ENCODE peak calls at places on chromosomes 6 and 20, in nine cellular contexts. Q is activated T-helper 17 cell treated with anti-CD3 and anti-CD28 coated beads, Interleukin-2, amount 50 U/mL, for 72 hours; Y is body of pancreas; R is left ventricle myocardium superior; D is mucosa of descending colon; E is right lobe of liver; L is psoas muscle; J is HCT116; Z is memory B cell. V is an unnamed sample.

GRCh38 chr6:99016355-99016754 is 68.6 kb upstream of the FBXL4 start:
- ATAC-seq in Q (peak), Y (no peak), R (no peak), D (no peak), E (no peak), L (no peak), J (no peak), Z (no peak), V (no peak)

GRCh38 chr20:18090477-18090876 is 32.8 kb upstream of the OVOL2 start:
- ATAC-seq in Q (no peak), Y (no peak), R (no peak), D (no peak), E (no peak), L (no peak), J (no peak), Z (no peak), V (no peak)

GRCh38 chr20:50027611-50028105 is 44.9 kb downstream of the SNAI1 start:
- ATAC-seq in Q (no peak), Y (peak), R (peak), D (peak), E (peak), L (peak), J (peak), Z (no peak), V (peak)

GRCh38 chr6:90860822-90861601 is 274.1 kb upstream of the MAP3K7 start:
- ATAC-seq in Q (no peak), Y (no peak), R (no peak), D (peak), E (no peak), L (no peak), J (peak), Z (no peak), V (no peak)

GRCh38 chr6:123417411-123417810 is 219.3 kb downstream of the TRDN start:
- ATAC-seq in Q (no peak), Y (no peak), R (no peak), D (no peak), E (no peak), L (no peak), J (no peak), Z (no peak), V (no peak)

GRCh38 chr6:118551673-118552063 is 3.6 kb downstream of the PLN start:
- ATAC-seq in Q (no peak), Y (no peak), R (no peak), D (no peak), E (peak), L (no peak), J (no peak), Z (no peak), V (no peak)

GRCh38 chr6:129096651-129097290 is 213.8 kb downstream of the LAMA2 start:
- ATAC-seq in Q (no peak), Y (no peak), R (peak), D (no peak), E (no peak), L (no peak), J (no peak), Z (no peak), V (no peak)

GRCh38 chr20:47801079-47801478 is 15.8 kb upstream of the SULF2 start:
- ATAC-seq in Q (no peak), Y (no peak), R (no peak), D (no peak), E (no peak), L (no peak), J (no peak), Z (no peak), V (peak)

GRCh38 chr6:161344640-161345039 is 70.8 kb upstream of the AGPAT4 start:
- ATAC-seq in Q (no peak), Y (no peak), R (no peak), D (no peak), E (no peak), L (no peak), J (no peak), Z (no peak), V (no peak)

GRCh38 chr6:132210886-132211563 is 190.2 kb downstream of the MOXD1 start:
- ATAC-seq in Q (no peak), Y (no peak), R (no peak), D (no peak), E (no peak), L (no peak), J (no peak), Z (no peak), V (no peak)

GRCh38 chr6:37549186-37549957 is 49.7 kb upstream of the CCDC167 start:
- ATAC-seq in Q (no peak), Y (no peak), R (no peak), D (no peak), E (no peak), L (no peak), J (no peak), Z (peak), V (no peak)

GRCh38 chr6:3147914-3148757 is 9.2 kb downstream of the TUBB2A start:
- ATAC-seq in Q (no peak), Y (peak), R (no peak), D (no peak), E (peak), L (no peak), J (peak), Z (no peak), V (peak)

GRCh38 chr6:24313477-24314141 is 44.2 kb downstream of the DCDC2 start:
- ATAC-seq in Q (no peak), Y (peak), R (no peak), D (no peak), E (no peak), L (no peak), J (no peak), Z (no peak), V (no peak)

GRCh38 chr20:24102290-24102689 is 113.7 kb upstream of the GGTLC1 start:
- ATAC-seq in Q (peak), Y (no peak), R (no peak), D (peak), E (peak), L (no peak), J (peak), Z (no peak), V (peak)

GRCh38 chr20:24955045-24955444 is 6.0 kb downstream of the CST7 start:
- ATAC-seq in Q (peak), Y (no peak), R (no peak), D (peak), E (no peak), L (no peak), J (no peak), Z (peak), V (no peak)

GRCh38 chr6:117918454-117918853 is 11.4 kb downstream of the SLC35F1 start:
- ATAC-seq in Q (no peak), Y (no peak), R (no peak), D (no peak), E (no peak), L (no peak), J (peak), Z (no peak), V (no peak)

V was measured in esophagus mucosa.